ENCODE peak calls at places on chromosome 2, in four cellular contexts. One of them, this sample, is unnamed.

GRCh38 chr2:233919319-233919718 is 2.1 kb downstream of the TRPM8 start:
- DNase-seq in upper lobe of right lung: no peak
- DNase-seq in A549: no peak
- DNase-seq in spleen: no peak
- DNase-seq in this sample: no peak

GRCh38 chr2:65018141-65018582 is 29.0 kb downstream of the SLC1A4 start:
- DNase-seq in upper lobe of right lung: peak
- DNase-seq in A549: no peak
- DNase-seq in spleen: peak
- DNase-seq in this sample: peak

GRCh38 chr2:18516112-18516511 is 44.3 kb downstream of the RDH14 start:
- DNase-seq in upper lobe of right lung: no peak
- DNase-seq in A549: no peak
- DNase-seq in spleen: no peak
- DNase-seq in this sample: no peak

GRCh38 chr2:42964444-42965081 is 172.2 kb upstream of the HAAO start:
- DNase-seq in upper lobe of right lung: no peak
- DNase-seq in A549: no peak
- DNase-seq in spleen: peak
- DNase-seq in this sample: peak

GRCh38 chr2:178101321-178102079 is 10.7 kb upstream of the RBM45 start:
- DNase-seq in upper lobe of right lung: no peak
- DNase-seq in A549: no peak
- DNase-seq in spleen: no peak
- DNase-seq in this sample: no peak

GRCh38 chr2:226575928-226576327 is 223.7 kb downstream of the IRS1 start:
- DNase-seq in upper lobe of right lung: no peak
- DNase-seq in A549: no peak
- DNase-seq in spleen: no peak
- DNase-seq in this sample: no peak

GRCh38 chr2:10926191-10926830 is 14.6 kb downstream of the KCNF1 start:
- DNase-seq in upper lobe of right lung: no peak
- DNase-seq in A549: no peak
- DNase-seq in spleen: peak
- DNase-seq in this sample: no peak

GRCh38 chr2:144484201-144484948 is 35.5 kb downstream of the ZEB2 start:
- DNase-seq in upper lobe of right lung: no peak
- DNase-seq in A549: no peak
- DNase-seq in spleen: no peak
- DNase-seq in this sample: no peak

GRCh38 chr2:200681731-200682130 is 95.9 kb downstream of the AOX1 start:
- DNase-seq in upper lobe of right lung: no peak
- DNase-seq in A549: no peak
- DNase-seq in spleen: no peak
- DNase-seq in this sample: no peak

GRCh38 chr2:101809656-101810055 is 112.1 kb downstream of the MAP4K4 start:
- DNase-seq in upper lobe of right lung: no peak
- DNase-seq in A549: no peak
- DNase-seq in spleen: no peak
- DNase-seq in this sample: no peak

GRCh38 chr2:171084128-171084527 is 76.6 kb downstream of the TLK1 start:
- DNase-seq in upper lobe of right lung: no peak
- DNase-seq in A549: no peak
- DNase-seq in spleen: no peak
- DNase-seq in this sample: no peak

GRCh38 chr2:165950438-165950837 is 3.1 kb downstream of the TTC21B start:
- DNase-seq in upper lobe of right lung: no peak
- DNase-seq in A549: no peak
- DNase-seq in spleen: no peak
- DNase-seq in this sample: no peak

GRCh38 chr2:9306910-9307309 is 100.3 kb downstream of the ASAP2 start:
- DNase-seq in upper lobe of right lung: no peak
- DNase-seq in A549: no peak
- DNase-seq in spleen: no peak
- DNase-seq in this sample: no peak

GRCh38 chr2:187575081-187576067 is 21.1 kb upstream of the TFPI start:
- DNase-seq in upper lobe of right lung: no peak
- DNase-seq in A549: no peak
- DNase-seq in spleen: no peak
- DNase-seq in this sample: no peak

GRCh38 chr2:174344716-174345472 is 10.1 kb downstream of the SP9 start:
- DNase-seq in upper lobe of right lung: no peak
- DNase-seq in A549: no peak
- DNase-seq in spleen: no peak
- DNase-seq in this sample: no peak

GRCh38 chr2:186891219-186891621 is 42.2 kb upstream of the ZSWIM2 start:
- DNase-seq in upper lobe of right lung: no peak
- DNase-seq in A549: no peak
- DNase-seq in spleen: no peak
- DNase-seq in this sample: no peak

GRCh38 chr2:191656389-191656788 is 21.5 kb upstream of the NABP1 start:
- DNase-seq in upper lobe of right lung: no peak
- DNase-seq in A549: no peak
- DNase-seq in spleen: no peak
- DNase-seq in this sample: no peak

GRCh38 chr2:234495076-234495800 is 1.6 kb downstream of the ARL4C start:
- DNase-seq in upper lobe of right lung: no peak
- DNase-seq in A549: no peak
- DNase-seq in spleen: peak
- DNase-seq in this sample: no peak

GRCh38 chr2:21667638-21668037 is 543.9 kb downstream of the TDRD15 start:
- DNase-seq in upper lobe of right lung: no peak
- DNase-seq in A549: no peak
- DNase-seq in spleen: no peak
- DNase-seq in this sample: no peak

GRCh38 chr2:43276517-43276931 is 50.1 kb upstream of the ZFP36L2 start:
- DNase-seq in upper lobe of right lung: no peak
- DNase-seq in A549: no peak
- DNase-seq in spleen: no peak
- DNase-seq in this sample: no peak

GRCh38 chr2:132593171-132593570 is 76.8 kb downstream of the LYPD1 start:
- DNase-seq in upper lobe of right lung: no peak
- DNase-seq in A549: no peak
- DNase-seq in spleen: no peak
- DNase-seq in this sample: no peak

GRCh38 chr2:96264086-96264485 is 1.7 kb downstream of the TMEM127 start:
- DNase-seq in upper lobe of right lung: no peak
- DNase-seq in A549: no peak
- DNase-seq in spleen: no peak
- DNase-seq in this sample: no peak

GRCh38 chr2:19933351-19933981 is 31.7 kb upstream of the TTC32 start:
- DNase-seq in upper lobe of right lung: no peak
- DNase-seq in A549: peak
- DNase-seq in spleen: no peak
- DNase-seq in this sample: no peak

GRCh38 chr2:213443952-213444351 is 159.7 kb downstream of the SPAG16 start:
- DNase-seq in upper lobe of right lung: no peak
- DNase-seq in A549: no peak
- DNase-seq in spleen: no peak
- DNase-seq in this sample: no peak

DNA sequence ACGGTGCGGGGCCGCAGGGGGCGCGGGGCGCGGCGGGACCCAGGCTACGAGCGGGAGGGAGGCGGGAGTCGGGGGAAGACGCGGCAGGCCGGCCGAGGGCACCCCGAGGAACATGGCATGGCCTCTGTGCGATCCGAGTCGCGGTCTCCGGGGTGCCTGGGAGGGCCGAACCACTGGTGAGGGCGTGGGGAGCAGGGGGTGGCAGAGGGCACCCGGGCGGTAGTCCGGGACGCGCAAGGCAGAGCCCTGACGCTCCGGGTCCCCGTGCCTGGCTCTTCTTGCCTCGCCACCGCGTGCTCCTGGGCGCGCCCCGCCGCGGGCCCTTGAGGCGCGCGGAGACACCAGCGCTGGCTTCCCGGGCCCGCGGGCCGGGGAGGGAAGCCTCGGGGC is 4.2 kb downstream of the SOX11 start:
- DNase-seq in upper lobe of right lung: no peak
- DNase-seq in A549: no peak
- DNase-seq in spleen: no peak
- DNase-seq in this sample: no peak
- H3K4me3 ChIP-seq in upper lobe of right lung: peak
- H3K4me3 ChIP-seq in A549: no peak
- H3K4me3 ChIP-seq in spleen: peak
- H3K4me3 ChIP-seq in this sample: no peak

GRCh38 chr2:149112713-149113112 is 74.2 kb downstream of the LYPD6B start:
- DNase-seq in upper lobe of right lung: no peak
- DNase-seq in A549: no peak
- DNase-seq in spleen: no peak
- DNase-seq in this sample: no peak
- TF ChIP-seq CTCF in upper lobe of right lung: no peak
- TF ChIP-seq CTCF in A549: no peak
- TF ChIP-seq CTCF in spleen: no peak
- TF ChIP-seq CTCF in this sample: no peak

GRCh38 chr2:241258505-241259160 is 56.8 kb downstream of the HDLBP start:
- DNase-seq in upper lobe of right lung: no peak
- DNase-seq in A549: no peak
- DNase-seq in spleen: no peak
- DNase-seq in this sample: no peak

GRCh38 chr2:241254904-241255351 is 60.5 kb downstream of the HDLBP start:
- DNase-seq in upper lobe of right lung: no peak
- DNase-seq in A549: no peak
- DNase-seq in spleen: no peak
- DNase-seq in this sample: no peak

GRCh38 chr2:241255542-241256167 is 59.8 kb downstream of the HDLBP start:
- DNase-seq in upper lobe of right lung: no peak
- DNase-seq in A549: no peak
- DNase-seq in spleen: no peak
- DNase-seq in this sample: no peak

GRCh38 chr2:241257419-241258032 is 57.9 kb downstream of the HDLBP start:
- DNase-seq in upper lobe of right lung: no peak
- DNase-seq in A549: no peak
- DNase-seq in spleen: no peak
- DNase-seq in this sample: no peak

GRCh38 chr2:241256168-241256545 is 59.3 kb downstream of the HDLBP start:
- DNase-seq in upper lobe of right lung: no peak
- DNase-seq in A549: no peak
- DNase-seq in spleen: no peak
- DNase-seq in this sample: no peak
- H3K4me3 ChIP-seq in upper lobe of right lung: no peak
- H3K4me3 ChIP-seq in A549: no peak
- H3K4me3 ChIP-seq in spleen: no peak
- H3K4me3 ChIP-seq in this sample: no peak

GRCh38 chr2:5914831-5915611 is 222.8 kb downstream of the SOX11 start:
- DNase-seq in upper lobe of right lung: no peak
- DNase-seq in A549: no peak
- DNase-seq in spleen: no peak
- DNase-seq in this sample: no peak
- TF ChIP-seq CTCF in upper lobe of right lung: no peak
- TF ChIP-seq CTCF in A549: no peak
- TF ChIP-seq CTCF in spleen: no peak
- TF ChIP-seq CTCF in this sample: no peak

GRCh38 chr2:160228141-160228963 is 28.3 kb upstream of the ITGB6 start:
- DNase-seq in upper lobe of right lung: no peak
- DNase-seq in A549: peak
- DNase-seq in spleen: no peak
- DNase-seq in this sample: no peak
- H3K4me3 ChIP-seq in upper lobe of right lung: no peak
- H3K4me3 ChIP-seq in A549: peak
- H3K4me3 ChIP-seq in spleen: no peak
- H3K4me3 ChIP-seq in this sample: no peak

DNA sequence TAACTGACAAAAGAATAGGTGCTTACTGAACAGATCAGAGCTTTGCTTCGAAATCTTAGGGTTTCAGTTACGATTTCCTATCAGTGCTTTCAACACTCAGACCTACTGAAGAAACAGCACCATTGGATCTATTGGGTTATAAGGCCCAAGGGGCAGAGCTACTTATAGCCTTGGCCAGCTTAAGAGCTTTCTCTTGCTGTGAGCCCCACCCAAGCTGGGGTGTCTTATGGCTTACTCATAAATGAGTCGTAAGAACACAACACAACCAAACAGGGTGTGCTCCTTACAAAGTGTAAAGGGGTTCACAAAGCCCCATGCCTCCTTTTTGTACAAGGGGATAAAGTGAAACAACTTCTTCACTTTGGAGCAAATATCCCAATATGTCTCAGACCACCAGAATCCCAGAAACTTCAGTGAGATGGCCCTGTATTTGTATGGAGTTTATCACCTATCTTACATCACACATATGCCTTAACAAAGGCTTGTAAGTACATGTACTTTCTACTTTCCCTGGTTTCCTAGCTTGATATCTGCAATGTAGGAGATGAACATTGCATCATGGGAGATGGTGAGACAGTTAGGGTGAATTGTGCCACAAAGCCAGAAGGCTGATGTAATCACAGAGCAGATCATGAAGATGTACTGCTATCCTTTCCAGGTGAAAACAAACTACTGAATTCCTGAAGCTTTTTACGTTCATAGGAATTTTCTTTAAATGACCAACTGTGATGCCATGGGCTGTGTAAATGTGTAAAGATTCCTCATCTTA is 115.5 kb upstream of the GLI2 start:
- DNase-seq in upper lobe of right lung: no peak
- DNase-seq in A549: no peak
- DNase-seq in spleen: no peak
- DNase-seq in this sample: peak
- TF ChIP-seq CTCF in upper lobe of right lung: no peak
- TF ChIP-seq CTCF in A549: no peak
- TF ChIP-seq CTCF in spleen: no peak
- TF ChIP-seq CTCF in this sample: no peak

This sample was measured in HL-60.